ENCODE peak calls at places on chromosomes 4 and X, in five cellular contexts. One of them, this sample, is unnamed.

GRCh38 chr4:27154706-27155105 is 294.1 kb downstream of the STIM2 start:
- DNase-seq in cardiac fibroblast: peak
- DNase-seq in IMR-90: peak
- DNase-seq in fibroblast of mammary gland: peak
- DNase-seq in PC-3: peak
- DNase-seq in this sample: peak

GRCh38 chr4:145101091-145101490 is 3.0 kb downstream of the ABCE1 start:
- DNase-seq in cardiac fibroblast: no peak
- DNase-seq in fibroblast of mammary gland: peak
- DNase-seq in PC-3: no peak
- DNase-seq in IMR-90: no peak
- DNase-seq in this sample: no peak

GRCh38 chr4:74623041-74623440 is 171.3 kb downstream of the BTC start:
- DNase-seq in IMR-90: peak
- DNase-seq in fibroblast of mammary gland: peak
- DNase-seq in PC-3: peak
- DNase-seq in cardiac fibroblast: peak
- DNase-seq in this sample: no peak

GRCh38 chr4:74640111-74640903 is 154.0 kb downstream of the BTC start:
- DNase-seq in cardiac fibroblast: peak
- DNase-seq in IMR-90: peak
- DNase-seq in PC-3: peak
- DNase-seq in fibroblast of mammary gland: peak
- DNase-seq in this sample: no peak

GRCh38 chr4:81353861-81354260 is 117.8 kb downstream of the RASGEF1B start:
- DNase-seq in cardiac fibroblast: peak
- DNase-seq in PC-3: peak
- DNase-seq in IMR-90: peak
- DNase-seq in fibroblast of mammary gland: peak
- DNase-seq in this sample: no peak

GRCh38 chrX:43349363-43349762 is 306.7 kb upstream of the MAOA start:
- DNase-seq in IMR-90: peak
- DNase-seq in fibroblast of mammary gland: peak
- DNase-seq in cardiac fibroblast: peak
- DNase-seq in PC-3: peak
- DNase-seq in this sample: no peak

GRCh38 chr4:156516698-156517097 is 454.9 kb downstream of the PDGFC start:
- DNase-seq in PC-3: no peak
- DNase-seq in cardiac fibroblast: no peak
- DNase-seq in IMR-90: peak
- DNase-seq in fibroblast of mammary gland: no peak
- DNase-seq in this sample: no peak

GRCh38 chr4:159060161-159060560 is 42.7 kb upstream of the RAPGEF2 start:
- DNase-seq in PC-3: no peak
- DNase-seq in IMR-90: no peak
- DNase-seq in fibroblast of mammary gland: no peak
- DNase-seq in cardiac fibroblast: no peak
- DNase-seq in this sample: no peak

GRCh38 chr4:105058177-105058812 is 88.4 kb upstream of the TET2 start:
- DNase-seq in fibroblast of mammary gland: peak
- DNase-seq in PC-3: peak
- DNase-seq in IMR-90: peak
- DNase-seq in cardiac fibroblast: peak
- DNase-seq in this sample: no peak

GRCh38 chrX:145820825-145821224 is 3.2 kb downstream of the SLITRK2 start:
- DNase-seq in IMR-90: no peak
- DNase-seq in cardiac fibroblast: no peak
- DNase-seq in PC-3: no peak
- DNase-seq in fibroblast of mammary gland: no peak
- DNase-seq in this sample: no peak

GRCh38 chrX:145816607-145817298 is 876 bp upstream of the SLITRK2 start:
- DNase-seq in cardiac fibroblast: no peak
- DNase-seq in IMR-90: no peak
- DNase-seq in fibroblast of mammary gland: no peak
- DNase-seq in PC-3: no peak
- DNase-seq in this sample: no peak

GRCh38 chrX:145817666-145818521 is at the start of gene SLITRK2:
- DNase-seq in cardiac fibroblast: no peak
- DNase-seq in IMR-90: no peak
- DNase-seq in fibroblast of mammary gland: peak
- DNase-seq in PC-3: no peak
- DNase-seq in this sample: no peak

GRCh38 chrX:145818522-145819075 is 970 bp downstream of the SLITRK2 start:
- DNase-seq in fibroblast of mammary gland: no peak
- DNase-seq in cardiac fibroblast: no peak
- DNase-seq in PC-3: no peak
- DNase-seq in IMR-90: no peak
- DNase-seq in this sample: no peak

DNA sequence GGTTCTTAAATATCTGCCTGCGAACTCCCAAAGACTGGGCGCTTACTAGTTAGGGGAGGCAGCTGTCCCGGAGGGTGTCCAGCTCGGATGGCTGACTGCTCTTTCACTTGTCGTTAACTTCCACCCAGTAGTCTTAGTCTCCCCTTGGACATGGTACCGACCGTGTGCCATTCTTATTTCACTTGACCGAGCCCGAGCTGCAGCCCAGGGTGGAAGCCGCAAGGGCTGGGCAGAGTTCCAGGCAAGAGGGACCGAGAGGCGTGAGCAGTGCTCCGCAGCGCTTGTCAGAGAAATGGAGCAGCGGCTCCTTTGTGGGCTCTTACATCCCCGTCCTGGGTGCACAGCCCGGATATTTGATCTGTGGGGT is 347 bp upstream of the SLITRK2 start:
- DNase-seq in IMR-90: no peak
- DNase-seq in cardiac fibroblast: no peak
- DNase-seq in fibroblast of mammary gland: peak
- DNase-seq in PC-3: no peak
- DNase-seq in this sample: no peak
- H3K4me3 ChIP-seq in IMR-90: no peak
- H3K4me3 ChIP-seq in cardiac fibroblast: no peak
- H3K4me3 ChIP-seq in fibroblast of mammary gland: no peak
- H3K4me3 ChIP-seq in PC-3: no peak
- H3K4me3 ChIP-seq in this sample: no peak

GRCh38 chrX:12115377-12115776 is 22.9 kb upstream of the FRMPD4 start:
- DNase-seq in PC-3: peak
- DNase-seq in cardiac fibroblast: no peak
- DNase-seq in IMR-90: no peak
- DNase-seq in fibroblast of mammary gland: no peak
- DNase-seq in this sample: no peak
- TF ChIP-seq CTCF in PC-3: peak
- TF ChIP-seq CTCF in cardiac fibroblast: no peak
- TF ChIP-seq CTCF in IMR-90: no peak
- TF ChIP-seq CTCF in fibroblast of mammary gland: peak
- TF ChIP-seq CTCF in this sample: no peak

GRCh38 chr4:68349361-68350360 is at the start of gene YTHDC1:
- DNase-seq in cardiac fibroblast: peak
- DNase-seq in PC-3: peak
- DNase-seq in IMR-90: peak
- DNase-seq in fibroblast of mammary gland: peak
- DNase-seq in this sample: peak

GRCh38 chr4:68344785-68345184 is 5.1 kb downstream of the YTHDC1 start:
- DNase-seq in PC-3: no peak
- DNase-seq in IMR-90: no peak
- DNase-seq in cardiac fibroblast: no peak
- DNase-seq in fibroblast of mammary gland: no peak
- DNase-seq in this sample: no peak

GRCh38 chr4:68348577-68348976 is 1.3 kb downstream of the YTHDC1 start:
- DNase-seq in fibroblast of mammary gland: no peak
- DNase-seq in cardiac fibroblast: no peak
- DNase-seq in PC-3: no peak
- DNase-seq in IMR-90: no peak
- DNase-seq in this sample: no peak

GRCh38 chr4:68346461-68346860 is 3.4 kb downstream of the YTHDC1 start:
- DNase-seq in PC-3: peak
- DNase-seq in cardiac fibroblast: peak
- DNase-seq in fibroblast of mammary gland: peak
- DNase-seq in IMR-90: no peak
- DNase-seq in this sample: no peak

DNA sequence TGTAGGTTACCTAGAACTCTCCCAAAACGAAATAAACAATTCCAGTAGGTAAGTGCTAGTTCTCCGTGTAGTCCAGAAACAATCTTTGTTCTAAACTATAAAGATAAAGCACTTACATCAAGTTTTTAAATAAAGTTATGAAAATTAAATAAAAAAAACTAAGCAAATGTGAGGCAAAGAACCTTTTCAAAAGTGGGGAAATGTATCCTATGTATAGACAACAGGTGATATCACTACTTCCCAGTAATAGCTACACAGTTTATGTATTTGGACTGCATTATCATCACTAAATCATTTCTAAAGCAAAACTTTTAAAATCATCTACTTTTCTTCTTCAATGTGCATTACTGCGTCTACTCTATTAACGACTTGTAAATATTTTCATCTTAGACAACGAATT is 2.0 kb downstream of the YTHDC1 start:
- DNase-seq in fibroblast of mammary gland: no peak
- DNase-seq in cardiac fibroblast: no peak
- DNase-seq in IMR-90: no peak
- DNase-seq in PC-3: no peak
- DNase-seq in this sample: no peak
- H3K4me3 ChIP-seq in fibroblast of mammary gland: peak
- H3K4me3 ChIP-seq in cardiac fibroblast: peak
- H3K4me3 ChIP-seq in IMR-90: peak
- H3K4me3 ChIP-seq in PC-3: peak
- H3K4me3 ChIP-seq in this sample: peak

GRCh38 chr4:100494166-100494565 is 23.7 kb downstream of the EMCN start:
- DNase-seq in PC-3: no peak
- DNase-seq in cardiac fibroblast: peak
- DNase-seq in IMR-90: peak
- DNase-seq in fibroblast of mammary gland: peak
- DNase-seq in this sample: no peak
- TF ChIP-seq CTCF in PC-3: no peak
- TF ChIP-seq CTCF in cardiac fibroblast: no peak
- TF ChIP-seq CTCF in IMR-90: no peak
- TF ChIP-seq CTCF in fibroblast of mammary gland: no peak
- TF ChIP-seq CTCF in this sample: no peak

GRCh38 chr4:87516683-87517082 is 12.5 kb downstream of the SPARCL1 start:
- DNase-seq in PC-3: no peak
- DNase-seq in fibroblast of mammary gland: no peak
- DNase-seq in IMR-90: no peak
- DNase-seq in cardiac fibroblast: no peak
- DNase-seq in this sample: no peak

GRCh38 chr4:87524456-87524855 is 4.7 kb downstream of the SPARCL1 start:
- DNase-seq in cardiac fibroblast: no peak
- DNase-seq in fibroblast of mammary gland: no peak
- DNase-seq in PC-3: no peak
- DNase-seq in IMR-90: peak
- DNase-seq in this sample: no peak

GRCh38 chr4:87523307-87523706 is 5.9 kb downstream of the SPARCL1 start:
- DNase-seq in PC-3: no peak
- DNase-seq in cardiac fibroblast: no peak
- DNase-seq in fibroblast of mammary gland: no peak
- DNase-seq in IMR-90: no peak
- DNase-seq in this sample: no peak

GRCh38 chr4:87525636-87526035 is 3.5 kb downstream of the SPARCL1 start:
- DNase-seq in PC-3: no peak
- DNase-seq in fibroblast of mammary gland: peak
- DNase-seq in cardiac fibroblast: peak
- DNase-seq in IMR-90: peak
- DNase-seq in this sample: no peak

GRCh38 chr4:87521757-87522374 is 7.3 kb downstream of the SPARCL1 start:
- DNase-seq in PC-3: peak
- DNase-seq in cardiac fibroblast: peak
- DNase-seq in fibroblast of mammary gland: peak
- DNase-seq in IMR-90: peak
- DNase-seq in this sample: no peak
- H3K4me3 ChIP-seq in PC-3: no peak
- H3K4me3 ChIP-seq in cardiac fibroblast: no peak
- H3K4me3 ChIP-seq in fibroblast of mammary gland: no peak
- H3K4me3 ChIP-seq in IMR-90: no peak
- H3K4me3 ChIP-seq in this sample: no peak

GRCh38 chr4:154503598-154503997 is 12.0 kb upstream of the DCHS2 start:
- DNase-seq in cardiac fibroblast: peak
- DNase-seq in IMR-90: peak
- DNase-seq in fibroblast of mammary gland: peak
- DNase-seq in PC-3: peak
- DNase-seq in this sample: peak

GRCh38 chr4:154507170-154507569 is 15.6 kb upstream of the DCHS2 start:
- DNase-seq in IMR-90: no peak
- DNase-seq in PC-3: peak
- DNase-seq in cardiac fibroblast: no peak
- DNase-seq in fibroblast of mammary gland: no peak
- DNase-seq in this sample: no peak

GRCh38 chr4:154511990-154512389 is 20.4 kb upstream of the DCHS2 start:
- DNase-seq in PC-3: no peak
- DNase-seq in IMR-90: no peak
- DNase-seq in fibroblast of mammary gland: no peak
- DNase-seq in cardiac fibroblast: no peak
- DNase-seq in this sample: no peak

DNA sequence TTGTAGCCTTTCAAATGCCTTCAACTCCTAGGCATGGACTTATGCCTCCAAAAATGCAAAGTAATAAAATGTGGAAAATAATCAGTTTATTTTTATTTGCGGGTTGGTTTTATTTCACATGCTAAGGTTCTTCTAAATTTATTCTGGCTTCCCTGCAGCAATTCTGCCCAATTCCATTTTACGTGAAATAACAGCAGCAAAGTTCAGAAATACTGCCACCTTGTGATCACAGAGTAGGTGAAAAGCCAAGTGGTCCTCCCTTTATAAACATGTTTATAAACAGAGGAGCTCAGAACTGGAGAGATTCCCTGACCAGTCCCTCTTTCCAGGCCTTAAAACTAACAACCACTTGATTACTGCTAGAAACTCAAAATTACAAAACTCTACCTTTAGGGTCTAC is 14.7 kb upstream of the DCHS2 start:
- DNase-seq in cardiac fibroblast: peak
- DNase-seq in IMR-90: peak
- DNase-seq in fibroblast of mammary gland: peak
- DNase-seq in PC-3: peak
- DNase-seq in this sample: peak
- TF ChIP-seq CTCF in cardiac fibroblast: peak
- TF ChIP-seq CTCF in IMR-90: peak
- TF ChIP-seq CTCF in fibroblast of mammary gland: peak
- TF ChIP-seq CTCF in PC-3: peak
- TF ChIP-seq CTCF in this sample: peak

GRCh38 chr4:2337896-2338295 is 76.0 kb upstream of the MXD4 start:
- DNase-seq in cardiac fibroblast: no peak
- DNase-seq in fibroblast of mammary gland: no peak
- DNase-seq in IMR-90: no peak
- DNase-seq in PC-3: no peak
- DNase-seq in this sample: no peak

GRCh38 chr4:2341261-2341841 is 77.1 kb downstream of the ZFYVE28 start:
- DNase-seq in fibroblast of mammary gland: no peak
- DNase-seq in cardiac fibroblast: no peak
- DNase-seq in PC-3: no peak
- DNase-seq in IMR-90: no peak
- DNase-seq in this sample: no peak

GRCh38 chr4:2338754-2339457 is 77.0 kb upstream of the MXD4 start:
- DNase-seq in fibroblast of mammary gland: no peak
- DNase-seq in IMR-90: no peak
- DNase-seq in PC-3: no peak
- DNase-seq in cardiac fibroblast: no peak
- DNase-seq in this sample: no peak

GRCh38 chr4:2340272-2341061 is 78.0 kb downstream of the ZFYVE28 start:
- DNase-seq in fibroblast of mammary gland: no peak
- DNase-seq in cardiac fibroblast: no peak
- DNase-seq in PC-3: no peak
- DNase-seq in IMR-90: no peak
- DNase-seq in this sample: no peak

GRCh38 chr4:2339458-2340271 is 77.8 kb upstream of the MXD4 start:
- DNase-seq in cardiac fibroblast: no peak
- DNase-seq in PC-3: no peak
- DNase-seq in fibroblast of mammary gland: no peak
- DNase-seq in IMR-90: no peak
- DNase-seq in this sample: no peak
- H3K4me3 ChIP-seq in cardiac fibroblast: no peak
- H3K4me3 ChIP-seq in PC-3: no peak
- H3K4me3 ChIP-seq in fibroblast of mammary gland: no peak
- H3K4me3 ChIP-seq in IMR-90: no peak
- H3K4me3 ChIP-seq in this sample: no peak